ENCODE peak calls at places on chromosomes 5 and 9, in six cellular contexts. E is HCT116, Y is HL-60, W is sigmoid colon, I is endothelial cell of umbilical vein, L is Panc1. S is an unnamed sample.

GRCh38 chr9:90044710-90045151 is 439.9 kb downstream of the GADD45G start:
- DNase-seq in Y (no peak), I (peak), L (peak), E (peak), W (no peak), S (no peak)

GRCh38 chr9:77847626-77848025 is 184.0 kb downstream of the GNAQ start:
- DNase-seq in Y (no peak), L (no peak), I (no peak), E (no peak), W (no peak), S (no peak)

GRCh38 chr9:30774326-30774725 is 1610.1 kb upstream of the ACO1 start:
- DNase-seq in I (no peak), E (no peak), L (no peak), Y (no peak), W (no peak), S (no peak)

GRCh38 chr5:36575367-36575781 is 31.0 kb upstream of the SLC1A3 start:
- DNase-seq in I (peak), L (no peak), W (no peak), Y (no peak), E (no peak), S (no peak)

GRCh38 chr5:127799293-127799905 is 96.2 kb downstream of the CCDC192 start:
- DNase-seq in L (no peak), Y (no peak), E (no peak), W (no peak), I (no peak), S (no peak)

GRCh38 chr9:112831281-112831851 is 59.3 kb downstream of the SLC46A2 start:
- DNase-seq in I (peak), L (no peak), Y (no peak), E (no peak), W (no peak), S (peak)

GRCh38 chr5:68299575-68299974 is 84.0 kb downstream of the PIK3R1 start:
- DNase-seq in I (no peak), W (no peak), E (no peak), Y (no peak), L (no peak), S (no peak)

GRCh38 chr5:145568581-145568980 is 266.6 kb downstream of the PRELID2 start:
- DNase-seq in W (no peak), I (peak), L (no peak), E (no peak), Y (no peak), S (no peak)

GRCh38 chr5:38845555-38846378 is at the start of gene OSMR:
- DNase-seq in L (peak), W (peak), E (peak), Y (no peak), I (peak), S (peak)

GRCh38 chr5:10111575-10111974 is 138.1 kb downstream of the ATPSCKMT start:
- DNase-seq in E (peak), W (no peak), Y (peak), L (no peak), I (no peak), S (no peak)

GRCh38 chr9:81031422-81032029 is 657.8 kb downstream of the TLE1 start:
- DNase-seq in I (no peak), W (no peak), E (no peak), Y (no peak), L (no peak), S (no peak)

GRCh38 chr9:68740561-68740960 is 35.5 kb downstream of the PIP5K1B start:
- DNase-seq in Y (no peak), I (no peak), W (no peak), L (peak), E (no peak), S (no peak)

GRCh38 chr5:18605186-18605585 is 970.9 kb downstream of the TAF11L14 start:
- DNase-seq in W (no peak), I (no peak), Y (no peak), L (no peak), E (no peak), S (no peak)

GRCh38 chr5:158998911-158999705 is 100.6 kb downstream of the EBF1 start:
- DNase-seq in Y (no peak), E (no peak), W (no peak), I (no peak), L (no peak), S (no peak)

GRCh38 chr5:103127292-103127691 is 7.2 kb downstream of the PPIP5K2 start:
- DNase-seq in I (no peak), Y (no peak), L (no peak), W (no peak), E (no peak), S (no peak)

GRCh38 chr9:6354072-6354686 is 26.0 kb downstream of the TPD52L3 start:
- DNase-seq in W (no peak), E (peak), I (peak), Y (peak), L (peak), S (no peak)

GRCh38 chr5:149267241-149267973 is 4.3 kb upstream of the AFAP1L1 start:
- DNase-seq in Y (no peak), E (no peak), W (no peak), I (no peak), L (no peak), S (no peak)

GRCh38 chr9:85178486-85178885 is 509.0 kb downstream of the NTRK2 start:
- DNase-seq in L (no peak), E (no peak), I (no peak), W (no peak), Y (no peak), S (no peak)

GRCh38 chr5:14665949-14666741 is 1.6 kb downstream of the OTULIN start:
- DNase-seq in L (no peak), W (no peak), I (peak), E (no peak), Y (no peak), S (no peak)

GRCh38 chr9:12718482-12719026 is 25.4 kb downstream of the TYRP1 start:
- DNase-seq in Y (no peak), W (no peak), E (no peak), I (peak), L (no peak), S (no peak)

GRCh38 chr9:93910598-93910997 is 44.6 kb downstream of the BARX1 start:
- DNase-seq in I (no peak), L (no peak), E (no peak), W (no peak), Y (no peak), S (no peak)

GRCh38 chr9:34499101-34499500 is 23.7 kb downstream of the ENHO start:
- DNase-seq in W (no peak), L (no peak), E (no peak), Y (no peak), I (no peak), S (no peak)

GRCh38 chr9:95854386-95855015 is 21.0 kb upstream of the ERCC6L2 start:
- DNase-seq in I (peak), W (no peak), L (no peak), Y (no peak), E (no peak), S (no peak)

GRCh38 chr5:138149530-138149929 is 10.3 kb upstream of the NME5 start:
- DNase-seq in E (no peak), L (no peak), Y (no peak), I (no peak), W (no peak), S (no peak)

GRCh38 chr5:31120642-31120948 is 72.9 kb upstream of the CDH6 start:
- DNase-seq in W (no peak), Y (no peak), L (no peak), E (no peak), I (no peak), S (no peak)

GRCh38 chr9:108290839-108291585 is 564.8 kb downstream of the ACTL7B start:
- DNase-seq in E (no peak), Y (no peak), W (no peak), L (no peak), I (no peak), S (no peak)

GRCh38 chr9:36765468-36766341 is 193.0 kb downstream of the MELK start:
- DNase-seq in E (peak), L (no peak), W (peak), Y (peak), I (peak), S (no peak)

GRCh38 chr5:176610430-176610763 is 441 bp upstream of the GPRIN1 start:
- DNase-seq in I (no peak), E (no peak), L (no peak), Y (no peak), W (no peak), S (no peak)

GRCh38 chr5:41270423-41271251 is 57.3 kb upstream of the C6 start:
- DNase-seq in L (peak), E (peak), W (peak), I (peak), Y (no peak), S (no peak)

GRCh38 chr9:112051812-112052211 is 123.3 kb downstream of the SUSD1 start:
- DNase-seq in E (no peak), W (no peak), L (no peak), I (no peak), Y (no peak), S (no peak)

GRCh38 chr5:28027851-28028250 is 989.5 kb upstream of the CDH9 start:
- DNase-seq in I (no peak), W (no peak), L (no peak), E (no peak), Y (no peak), S (no peak)

GRCh38 chr9:127608104-127608966 is 3.7 kb upstream of the STXBP1 start:
- DNase-seq in W (peak), L (no peak), I (peak), Y (peak), E (peak), S (peak)

GRCh38 chr5:141439411-141440141 is 9.3 kb downstream of the PCDHGA12 start:
- DNase-seq in I (no peak), Y (no peak), L (no peak), W (no peak), E (no peak), S (no peak)

GRCh38 chr5:139046551-139046950 is 151.6 kb downstream of the SIL1 start:
- DNase-seq in Y (no peak), E (no peak), I (no peak), L (no peak), W (no peak), S (no peak)

GRCh38 chr9:15277400-15278137 is 29.4 kb downstream of the TTC39B start:
- DNase-seq in L (no peak), E (peak), Y (no peak), I (peak), W (no peak), S (no peak)

GRCh38 chr5:69048233-69048632 is 45.6 kb upstream of the SLC30A5 start:
- DNase-seq in I (peak), E (no peak), W (no peak), Y (no peak), L (no peak), S (no peak)

GRCh38 chr9:64773491-64773931 is 511.5 kb downstream of the FOXD4L5 start:
- DNase-seq in Y (no peak), E (no peak), I (no peak), W (no peak), L (no peak), S (no peak)

GRCh38 chr5:21701317-21701716 is 1151.8 kb downstream of the CDH12 start:
- DNase-seq in Y (no peak), E (no peak), W (no peak), I (no peak), L (no peak), S (no peak)
- TF ChIP-seq POLR2AphosphoS5 in Y (no peak), E (no peak), W (no peak), I (no peak), L (no peak), S (no peak)

GRCh38 chr9:19379697-19380046 is 364 bp downstream of the RPS6 start:
- DNase-seq in E (no peak), Y (no peak), I (peak), W (no peak), L (no peak), S (no peak)

GRCh38 chr9:19376931-19377330 is 3.1 kb downstream of the RPS6 start:
- DNase-seq in E (no peak), Y (no peak), W (no peak), L (no peak), I (no peak), S (no peak)

GRCh38 chr9:19378647-19379046 is 1.4 kb downstream of the RPS6 start:
- DNase-seq in L (no peak), E (no peak), W (no peak), Y (peak), I (peak), S (no peak)

GRCh38 chr9:19378154-19378553 is 1.9 kb downstream of the RPS6 start:
- DNase-seq in L (no peak), I (no peak), Y (peak), W (no peak), E (no peak), S (no peak)

DNA sequence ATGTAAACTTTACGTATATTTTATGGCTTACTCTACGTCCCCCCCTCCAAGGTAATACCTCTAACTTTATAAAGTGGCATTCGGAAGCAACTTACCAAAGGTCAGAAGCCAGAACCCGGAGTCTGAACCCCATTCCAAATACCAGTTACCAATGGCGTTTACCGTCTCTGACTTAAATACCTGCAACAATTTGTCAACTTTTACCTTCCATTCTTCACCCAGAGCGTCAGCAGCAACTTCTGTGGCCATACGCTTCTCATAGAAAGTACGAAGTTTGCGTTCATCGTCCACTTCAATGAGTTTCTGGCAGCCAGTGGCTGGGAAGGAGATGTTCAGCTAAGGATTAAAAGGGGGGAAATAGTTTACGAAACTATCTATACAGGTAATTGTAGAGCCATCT is 753 bp downstream of the RPS6 start:
- DNase-seq in I (no peak), W (no peak), Y (peak), E (no peak), L (no peak), S (no peak)
- H3K4me3 ChIP-seq in I (peak), W (peak), Y (peak), E (peak), L (peak), S (peak)

GRCh38 chr5:111278824-111279504 is 54.8 kb downstream of the CAMK4 start:
- DNase-seq in W (no peak), L (peak), Y (peak), I (peak), E (peak), S (peak)
- TF ChIP-seq CTCF in W (peak), L (peak), Y (peak), I (peak), E (peak), S (peak)

GRCh38 chr5:156582193-156582598 is 255.2 kb downstream of the SGCD start:
- DNase-seq in W (no peak), I (no peak), Y (no peak), L (no peak), E (no peak), S (no peak)
- TF ChIP-seq POLR2AphosphoS5 in W (peak), I (no peak), Y (no peak), L (no peak), E (no peak), S (no peak)

DNA sequence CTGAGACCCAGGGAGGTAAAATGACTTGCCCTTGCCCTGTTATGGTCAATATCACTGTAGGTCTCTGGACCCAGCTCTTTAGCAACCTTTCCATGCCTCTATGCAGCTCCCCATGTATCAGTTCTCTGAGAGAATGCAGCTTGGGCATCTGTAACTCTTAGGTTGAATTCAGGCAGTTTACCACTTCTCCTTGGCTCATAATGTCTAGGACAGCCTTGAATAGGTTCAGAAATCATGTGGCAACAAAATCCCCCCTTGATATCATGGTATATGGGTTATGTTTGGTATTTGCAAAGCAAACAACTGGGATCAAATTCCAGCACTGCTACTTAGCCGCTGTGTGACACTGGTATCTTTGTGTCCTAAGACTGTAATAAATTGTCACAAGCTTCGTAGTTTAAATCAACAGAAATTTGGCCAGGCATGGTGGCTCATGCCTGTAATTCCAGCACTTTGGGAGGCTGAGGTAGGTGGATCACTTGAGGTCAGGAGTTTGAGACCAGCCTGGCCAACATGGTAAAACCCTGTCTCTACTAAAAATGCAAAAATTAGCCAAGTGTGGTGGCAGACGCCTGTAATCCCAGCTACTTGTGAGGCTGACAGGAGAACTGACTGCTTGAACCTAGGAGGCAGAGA is 10.7 kb upstream of the SUB1 start:
- DNase-seq in W (no peak), Y (no peak), L (no peak), I (no peak), E (no peak), S (no peak)
- H3K4me3 ChIP-seq in W (no peak), Y (no peak), L (no peak), I (no peak), E (no peak), S (no peak)

S was measured in breast epithelium.